ENCODE peak calls at places on chromosomes 12 and 14, in seven cellular contexts. One of them, this sample, is unnamed.
A peak's percentile ranks its signal among the peaks of the same experiment; 100 is the strongest.

GRCh38 chr12:76029982-76030377 is 1.6 kb downstream of the PHLDA1 start:
- DNase-seq in neuronal stem cell: no peak
- DNase-seq in IMR-90: peak; percentile 49
- DNase-seq in mesendoderm: peak; percentile 63
- DNase-seq in trophoblast cell: no peak
- DNase-seq in H9: no peak
- DNase-seq in H1: no peak
- DNase-seq in this sample: peak; percentile 54

GRCh38 chr12:19105468-19105867 is 24.1 kb upstream of the PLEKHA5 start:
- DNase-seq in neuronal stem cell: no peak
- DNase-seq in IMR-90: no peak
- DNase-seq in mesendoderm: no peak
- DNase-seq in trophoblast cell: no peak
- DNase-seq in H9: no peak
- DNase-seq in H1: no peak
- DNase-seq in this sample: no peak

GRCh38 chr12:33614630-33615029 is 175.0 kb upstream of the SYT10 start:
- DNase-seq in neuronal stem cell: no peak
- DNase-seq in IMR-90: no peak
- DNase-seq in mesendoderm: no peak
- DNase-seq in trophoblast cell: no peak
- DNase-seq in H9: no peak
- DNase-seq in H1: no peak
- DNase-seq in this sample: no peak

GRCh38 chr12:65881348-65881961 is 57.2 kb downstream of the HMGA2 start:
- DNase-seq in neuronal stem cell: no peak
- DNase-seq in IMR-90: peak; percentile 75
- DNase-seq in mesendoderm: peak; percentile 53
- DNase-seq in trophoblast cell: no peak
- DNase-seq in H9: no peak
- DNase-seq in H1: no peak
- DNase-seq in this sample: peak; percentile 87

GRCh38 chr12:5068623-5069022 is 24.9 kb downstream of the KCNA5 start:
- DNase-seq in neuronal stem cell: no peak
- DNase-seq in IMR-90: no peak
- DNase-seq in mesendoderm: no peak
- DNase-seq in trophoblast cell: no peak
- DNase-seq in H9: no peak
- DNase-seq in H1: no peak
- DNase-seq in this sample: no peak

GRCh38 chr14:65972346-65972745 is 513.8 kb upstream of the CCDC196 start:
- DNase-seq in neuronal stem cell: no peak
- DNase-seq in IMR-90: no peak
- DNase-seq in mesendoderm: no peak
- DNase-seq in trophoblast cell: no peak
- DNase-seq in H9: no peak
- DNase-seq in H1: no peak
- DNase-seq in this sample: peak; percentile 6

GRCh38 chr14:91858536-91859275 is 8.6 kb downstream of the TC2N start:
- DNase-seq in neuronal stem cell: no peak
- DNase-seq in IMR-90: peak; percentile 66
- DNase-seq in mesendoderm: peak; percentile 67
- DNase-seq in trophoblast cell: no peak
- DNase-seq in H9: no peak
- DNase-seq in H1: no peak
- DNase-seq in this sample: peak; percentile 37

GRCh38 chr12:14621821-14622220 is 54.1 kb upstream of the PLBD1 start:
- DNase-seq in neuronal stem cell: no peak
- DNase-seq in IMR-90: no peak
- DNase-seq in mesendoderm: no peak
- DNase-seq in trophoblast cell: no peak
- DNase-seq in H9: no peak
- DNase-seq in H1: no peak
- DNase-seq in this sample: no peak

GRCh38 chr12:116924558-116925453 is 14.1 kb downstream of the FBXW8 start:
- DNase-seq in neuronal stem cell: no peak
- DNase-seq in IMR-90: peak; percentile 91
- DNase-seq in mesendoderm: peak; percentile 82
- DNase-seq in trophoblast cell: peak; percentile 45
- DNase-seq in H9: peak; percentile 45
- DNase-seq in H1: no peak
- DNase-seq in this sample: peak; percentile 68

GRCh38 chr14:41873379-41874034 is 266.8 kb downstream of the LRFN5 start:
- DNase-seq in neuronal stem cell: no peak
- DNase-seq in IMR-90: peak; percentile 71
- DNase-seq in mesendoderm: peak; percentile 37
- DNase-seq in trophoblast cell: no peak
- DNase-seq in H9: no peak
- DNase-seq in H1: no peak
- DNase-seq in this sample: peak; percentile 82

GRCh38 chr14:89279649-89280232 is 137.3 kb downstream of the FOXN3 start:
- DNase-seq in neuronal stem cell: no peak
- DNase-seq in IMR-90: no peak
- DNase-seq in mesendoderm: peak; percentile 49
- DNase-seq in trophoblast cell: no peak
- DNase-seq in H9: no peak
- DNase-seq in H1: no peak
- DNase-seq in this sample: no peak

GRCh38 chr12:5592313-5592712 is 160.4 kb downstream of the NTF3 start:
- DNase-seq in neuronal stem cell: no peak
- DNase-seq in IMR-90: no peak
- DNase-seq in mesendoderm: no peak
- DNase-seq in trophoblast cell: no peak
- DNase-seq in H9: no peak
- DNase-seq in H1: no peak
- DNase-seq in this sample: no peak

GRCh38 chr12:117538926-117539325 is 177.5 kb upstream of the NOS1 start:
- DNase-seq in neuronal stem cell: no peak
- DNase-seq in IMR-90: no peak
- DNase-seq in mesendoderm: no peak
- DNase-seq in trophoblast cell: peak; percentile 1
- DNase-seq in H9: no peak
- DNase-seq in H1: no peak
- DNase-seq in this sample: no peak

GRCh38 chr12:113190761-113191160 is 5.2 kb downstream of the RITA1 start:
- DNase-seq in neuronal stem cell: no peak
- DNase-seq in IMR-90: peak; percentile 45
- DNase-seq in mesendoderm: peak; percentile 87
- DNase-seq in trophoblast cell: no peak
- DNase-seq in H9: peak; percentile 74
- DNase-seq in H1: no peak
- DNase-seq in this sample: peak; percentile 65

GRCh38 chr14:105098316-105098715 is 33.1 kb upstream of the GPR132 start:
- DNase-seq in neuronal stem cell: no peak
- DNase-seq in IMR-90: no peak
- DNase-seq in mesendoderm: no peak
- DNase-seq in trophoblast cell: no peak
- DNase-seq in H9: no peak
- DNase-seq in H1: no peak
- DNase-seq in this sample: no peak

GRCh38 chr14:68945190-68945584 is 33.9 kb downstream of the ACTN1 start:
- DNase-seq in neuronal stem cell: no peak
- DNase-seq in IMR-90: no peak
- DNase-seq in mesendoderm: no peak
- DNase-seq in trophoblast cell: no peak
- DNase-seq in H9: no peak
- DNase-seq in H1: no peak
- DNase-seq in this sample: no peak

GRCh38 chr12:43835264-43835655 is 621 bp upstream of the TMEM117 start:
- DNase-seq in neuronal stem cell: no peak
- DNase-seq in IMR-90: peak; percentile 4
- DNase-seq in mesendoderm: no peak
- DNase-seq in trophoblast cell: no peak
- DNase-seq in H9: no peak
- DNase-seq in H1: no peak
- DNase-seq in this sample: peak; percentile 34

GRCh38 chr12:42162940-42163339 is 18.3 kb upstream of the GXYLT1 start:
- DNase-seq in neuronal stem cell: no peak
- DNase-seq in IMR-90: no peak
- DNase-seq in mesendoderm: no peak
- DNase-seq in trophoblast cell: no peak
- DNase-seq in H9: no peak
- DNase-seq in H1: no peak
- DNase-seq in this sample: no peak

GRCh38 chr12:82835217-82835616 is 148.5 kb downstream of the TMTC2 start:
- DNase-seq in neuronal stem cell: no peak
- DNase-seq in IMR-90: peak; percentile 29
- DNase-seq in mesendoderm: peak; percentile 54
- DNase-seq in trophoblast cell: no peak
- DNase-seq in H9: no peak
- DNase-seq in H1: no peak
- DNase-seq in this sample: peak; percentile 26

GRCh38 chr14:94342334-94342934 is 19.3 kb upstream of the SERPINA6 start:
- DNase-seq in neuronal stem cell: no peak
- DNase-seq in IMR-90: peak; percentile 99
- DNase-seq in mesendoderm: no peak
- DNase-seq in trophoblast cell: peak; percentile 24
- DNase-seq in H9: no peak
- DNase-seq in H1: no peak
- DNase-seq in this sample: peak; percentile 29

GRCh38 chr12:127987199-127987901 is 279.6 kb upstream of the TMEM132C start:
- DNase-seq in neuronal stem cell: no peak
- DNase-seq in IMR-90: no peak
- DNase-seq in mesendoderm: no peak
- DNase-seq in trophoblast cell: no peak
- DNase-seq in H9: no peak
- DNase-seq in H1: no peak
- DNase-seq in this sample: no peak

GRCh38 chr12:115794659-115795081 is 482.8 kb downstream of the MED13L start:
- DNase-seq in neuronal stem cell: no peak
- DNase-seq in IMR-90: no peak
- DNase-seq in mesendoderm: peak; percentile 93
- DNase-seq in trophoblast cell: no peak
- DNase-seq in H9: no peak
- DNase-seq in H1: no peak
- DNase-seq in this sample: no peak
- H3K18ac ChIP-seq in neuronal stem cell: no peak overlapping the region
- H3K18ac ChIP-seq in IMR-90: no peak overlapping the region
- H3K18ac ChIP-seq in mesendoderm: no peak overlapping the region
- H3K18ac ChIP-seq in trophoblast cell: no peak overlapping the region
- H3K18ac ChIP-seq in H9: no peak overlapping the region
- H3K18ac ChIP-seq in H1: no peak overlapping the region
- H3K18ac ChIP-seq in this sample: no peak overlapping the region

DNA sequence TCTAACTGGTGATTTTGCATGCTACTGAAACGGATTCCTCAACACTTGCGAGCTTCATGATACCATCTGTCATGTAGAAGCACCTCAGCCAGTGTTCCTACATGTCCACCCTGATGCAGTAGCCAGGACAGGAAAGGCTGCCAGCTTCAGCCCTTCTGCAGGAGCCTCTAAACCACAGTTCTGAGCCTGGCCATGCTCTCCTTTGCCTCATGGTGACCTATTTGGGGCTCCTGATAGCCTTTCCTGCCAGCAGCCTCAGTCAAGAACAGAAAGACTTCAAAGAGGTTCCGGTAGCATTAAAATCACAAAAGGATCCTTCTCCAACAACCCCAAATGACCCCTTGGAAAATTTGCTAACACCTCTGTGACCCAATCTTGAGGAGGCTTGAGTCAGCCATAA is 96.0 kb downstream of the CNTN1 start:
- DNase-seq in neuronal stem cell: no peak
- DNase-seq in IMR-90: no peak
- DNase-seq in mesendoderm: peak; percentile 7
- DNase-seq in trophoblast cell: no peak
- DNase-seq in H9: peak; percentile 54
- DNase-seq in H1: no peak
- DNase-seq in this sample: no peak
- H3K18ac ChIP-seq in neuronal stem cell: no peak overlapping the region
- H3K18ac ChIP-seq in IMR-90: no peak overlapping the region
- H3K18ac ChIP-seq in mesendoderm: no peak overlapping the region
- H3K18ac ChIP-seq in trophoblast cell: no peak overlapping the region
- H3K18ac ChIP-seq in H9: no peak overlapping the region
- H3K18ac ChIP-seq in H1: no peak overlapping the region
- H3K18ac ChIP-seq in this sample: no peak overlapping the region

GRCh38 chr12:1504304-1505150 is 89.9 kb downstream of the FBXL14 start:
- DNase-seq in neuronal stem cell: no peak
- DNase-seq in IMR-90: no peak
- DNase-seq in mesendoderm: no peak
- DNase-seq in trophoblast cell: no peak
- DNase-seq in H9: peak; percentile 22
- DNase-seq in H1: no peak
- DNase-seq in this sample: no peak
- H3K18ac ChIP-seq in neuronal stem cell: no peak overlapping the region
- H3K18ac ChIP-seq in IMR-90: no peak overlapping the region
- H3K18ac ChIP-seq in mesendoderm: no peak overlapping the region
- H3K18ac ChIP-seq in trophoblast cell: no peak overlapping the region
- H3K18ac ChIP-seq in H9: no peak overlapping the region
- H3K18ac ChIP-seq in H1: no peak overlapping the region
- H3K18ac ChIP-seq in this sample: no peak overlapping the region

GRCh38 chr12:3101309-3102022 is 24.3 kb downstream of the TSPAN9 start:
- DNase-seq in neuronal stem cell: no peak
- DNase-seq in IMR-90: peak; percentile 57
- DNase-seq in mesendoderm: no peak
- DNase-seq in trophoblast cell: no peak
- DNase-seq in H9: peak; percentile 25
- DNase-seq in H1: no peak
- DNase-seq in this sample: no peak

GRCh38 chr12:3106564-3106963 is 29.4 kb downstream of the TSPAN9 start:
- DNase-seq in neuronal stem cell: no peak
- DNase-seq in IMR-90: no peak
- DNase-seq in mesendoderm: no peak
- DNase-seq in trophoblast cell: no peak
- DNase-seq in H9: no peak
- DNase-seq in H1: no peak
- DNase-seq in this sample: no peak

GRCh38 chr12:3103806-3104205 is 26.6 kb downstream of the TSPAN9 start:
- DNase-seq in neuronal stem cell: no peak
- DNase-seq in IMR-90: no peak
- DNase-seq in mesendoderm: no peak
- DNase-seq in trophoblast cell: no peak
- DNase-seq in H9: no peak
- DNase-seq in H1: no peak
- DNase-seq in this sample: no peak

GRCh38 chr12:3105690-3106479 is 28.7 kb downstream of the TSPAN9 start:
- DNase-seq in neuronal stem cell: no peak
- DNase-seq in IMR-90: no peak
- DNase-seq in mesendoderm: no peak
- DNase-seq in trophoblast cell: no peak
- DNase-seq in H9: peak; percentile 25
- DNase-seq in H1: no peak
- DNase-seq in this sample: no peak

DNA sequence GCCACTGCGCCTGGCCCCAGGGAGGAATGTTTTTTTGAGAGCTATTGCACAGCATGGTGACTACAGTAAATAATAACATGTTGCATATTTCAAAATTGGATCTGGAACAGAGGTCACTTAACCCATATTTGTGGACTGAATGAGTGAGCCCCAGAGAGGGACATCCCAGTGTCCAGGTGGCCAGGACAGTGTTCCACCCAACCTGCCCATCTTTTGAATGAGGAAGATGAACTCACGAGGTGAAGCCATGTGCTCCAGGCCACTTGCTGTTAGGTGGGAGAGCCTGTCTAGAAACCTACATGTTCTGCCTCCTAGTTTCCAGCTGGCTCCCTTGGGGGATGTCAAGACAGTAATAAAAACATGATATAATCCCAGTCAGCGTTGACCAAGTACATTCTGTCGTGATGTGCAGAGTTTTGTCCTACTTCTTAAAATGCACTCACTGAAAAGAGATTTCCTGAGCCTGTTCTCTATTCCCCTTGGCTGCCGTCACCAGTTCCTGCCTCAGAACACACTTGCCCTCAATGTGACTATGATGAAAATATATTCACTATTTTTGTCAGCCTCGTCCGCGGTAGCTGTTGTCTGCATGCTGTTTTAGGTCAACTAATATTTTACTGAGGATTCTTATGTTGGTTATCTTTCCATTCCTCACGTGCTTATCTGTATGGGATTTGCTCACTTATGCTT is 25.7 kb downstream of the TSPAN9 start:
- DNase-seq in neuronal stem cell: no peak
- DNase-seq in IMR-90: no peak
- DNase-seq in mesendoderm: no peak
- DNase-seq in trophoblast cell: peak; percentile 80
- DNase-seq in H9: no peak
- DNase-seq in H1: no peak
- DNase-seq in this sample: no peak
- H3K18ac ChIP-seq in neuronal stem cell: no peak overlapping the region
- H3K18ac ChIP-seq in IMR-90: no peak overlapping the region
- H3K18ac ChIP-seq in mesendoderm: no peak overlapping the region
- H3K18ac ChIP-seq in trophoblast cell: no peak overlapping the region
- H3K18ac ChIP-seq in H9: no peak overlapping the region
- H3K18ac ChIP-seq in H1: no peak overlapping the region
- H3K18ac ChIP-seq in this sample: no peak overlapping the region

This sample was measured in mesenchymal stem cell.